ENCODE peak calls at places on chromosomes 6 and 20, in ten cellular contexts. F, L, G, M, E, I, Q, H, Z and S are unnamed samples.

GRCh38 chr6:22826961-22827360 is 257.6 kb downstream of the HDGFL1 start:
- DNase-seq in F (no peak), L (no peak), G (no peak), M (no peak), E (no peak), I (no peak), Q (no peak), H (no peak), Z (no peak), S (no peak)

GRCh38 chr20:50713677-50714101 is 17.7 kb upstream of the PARD6B start:
- DNase-seq in F (no peak), L (no peak), G (no peak), M (no peak), E (peak), I (no peak), Q (no peak), H (no peak), Z (no peak), S (no peak)

GRCh38 chr20:21615617-21616080 is 89.8 kb upstream of the PAX1 start:
- DNase-seq in F (peak), L (peak), G (peak), M (no peak), E (peak), I (peak), Q (peak), H (peak), Z (peak), S (peak)

GRCh38 chr6:114989279-114989964 is 646.6 kb upstream of the HS3ST5 start:
- DNase-seq in F (no peak), L (no peak), G (no peak), M (no peak), E (no peak), I (no peak), Q (no peak), H (no peak), Z (no peak), S (peak)

GRCh38 chr6:127514396-127515227 is 4.5 kb downstream of the MTCL3 start:
- DNase-seq in F (no peak), L (peak), G (no peak), M (peak), E (peak), I (no peak), Q (peak), H (no peak), Z (peak), S (no peak)

GRCh38 chr6:11023032-11023431 is 21.1 kb downstream of the ELOVL2 start:
- DNase-seq in F (no peak), L (no peak), G (no peak), M (no peak), E (no peak), I (no peak), Q (no peak), H (no peak), Z (no peak), S (no peak)

GRCh38 chr20:47281376-47281775 is 75.1 kb downstream of the ZMYND8 start:
- DNase-seq in F (no peak), L (no peak), G (no peak), M (no peak), E (no peak), I (no peak), Q (no peak), H (no peak), Z (no peak), S (no peak)

GRCh38 chr6:83514877-83515466 is 2.6 kb downstream of the PRSS35 start:
- DNase-seq in F (peak), L (no peak), G (peak), M (no peak), E (peak), I (peak), Q (no peak), H (no peak), Z (no peak), S (peak)

GRCh38 chr20:46251211-46251673 is 57.1 kb downstream of the CDH22 start:
- DNase-seq in F (no peak), L (no peak), G (no peak), M (no peak), E (peak), I (no peak), Q (no peak), H (no peak), Z (no peak), S (no peak)

GRCh38 chr20:33693741-33694645 is 7.8 kb upstream of the E2F1 start:
- DNase-seq in F (no peak), L (no peak), G (no peak), M (no peak), E (no peak), I (no peak), Q (peak), H (no peak), Z (no peak), S (no peak)

GRCh38 chr6:38671885-38672467 is 31.0 kb downstream of the GLO1 start:
- DNase-seq in F (peak), L (no peak), G (peak), M (no peak), E (peak), I (peak), Q (no peak), H (no peak), Z (no peak), S (no peak)